ENCODE peak calls at places on chromosome 10, in five cellular contexts. K is K562, U is HCT116, G is GM12878, N is HepG2. P is an unnamed sample.

GRCh38 chr10:117568226-117568625 is 25.7 kb downstream of the EMX2 start:
- DNase-seq in K (no peak), U (no peak), G (no peak), N (no peak), P (no peak)

GRCh38 chr10:43135656-43136055 is 2.6 kb upstream of the CSGALNACT2 start:
- DNase-seq in K (no peak), U (no peak), G (no peak), N (no peak), P (no peak)

GRCh38 chr10:58570979-58571378 is 58.3 kb downstream of the BICC1 start:
- DNase-seq in K (no peak), U (no peak), G (no peak), N (no peak), P (no peak)

GRCh38 chr10:35631404-35631803 is 10.7 kb downstream of the FZD8 start:
- DNase-seq in K (no peak), U (no peak), G (no peak), N (no peak), P (no peak)

GRCh38 chr10:52316005-52316404 is 1.9 kb downstream of the DKK1 start:
- DNase-seq in K (no peak), U (no peak), G (no peak), N (no peak), P (peak; percentile 20)

GRCh38 chr10:118007773-118008172 is 39.0 kb downstream of the RAB11FIP2 start:
- DNase-seq in K (peak; percentile 7), U (no peak), G (no peak), N (no peak), P (no peak)

GRCh38 chr10:49268185-49268584 is 30.8 kb upstream of the C10orf71 start:
- DNase-seq in K (peak; percentile 31), U (no peak), G (no peak), N (no peak), P (no peak)

GRCh38 chr10:132398566-132398991 is 1.6 kb downstream of the PWWP2B start:
- DNase-seq in K (no peak), U (no peak), G (no peak), N (no peak), P (no peak)

GRCh38 chr10:121553455-121553854 is 44.8 kb downstream of the FGFR2 start:
- DNase-seq in K (no peak), U (no peak), G (no peak), N (peak; percentile 28), P (no peak)

GRCh38 chr10:42960491-42961155 is 116.2 kb upstream of the RET start:
- DNase-seq in K (no peak), U (peak; percentile 40), G (no peak), N (no peak), P (no peak)

GRCh38 chr10:7409045-7409731 is 1.6 kb downstream of the SFMBT2 start:
- DNase-seq in K (peak; percentile 71), U (no peak), G (peak; percentile 51), N (no peak), P (peak; percentile 61)

GRCh38 chr10:44961931-44962750 is 2.5 kb downstream of the RASSF4 start:
- DNase-seq in K (no peak), U (no peak), G (no peak), N (no peak), P (no peak)

GRCh38 chr10:105585753-105586152 is 944.7 kb downstream of the SORCS3 start:
- DNase-seq in K (no peak), U (no peak), G (no peak), N (peak; percentile 29), P (no peak)

GRCh38 chr10:31745612-31746376 is 182.8 kb downstream of the ARHGAP12 start:
- DNase-seq in K (no peak), U (peak; percentile 48), G (no peak), N (peak; percentile 10), P (peak; percentile 50)

GRCh38 chr10:96832721-96833219 is 672 bp downstream of the LCOR start:
- DNase-seq in K (peak; percentile 83), U (peak; percentile 28), G (no peak), N (peak; percentile 58), P (peak; percentile 78)

GRCh38 chr10:58384536-58384998 is 643 bp upstream of the TFAM start:
- DNase-seq in K (no peak), U (no peak), G (no peak), N (no peak), P (peak; percentile 8)

GRCh38 chr10:49057481-49057880 is 57.8 kb downstream of the VSTM4 start:
- DNase-seq in K (no peak), U (no peak), G (no peak), N (no peak), P (no peak)

GRCh38 chr10:22986771-22987542 is 59.1 kb downstream of the ARMC3 start:
- DNase-seq in K (no peak), U (peak; percentile 21), G (peak; percentile 24), N (peak; percentile 6), P (no peak)

GRCh38 chr10:38094923-38095574 is 912 bp downstream of the ZNF37A start:
- DNase-seq in K (no peak), U (no peak), G (no peak), N (no peak), P (peak; percentile 5)

GRCh38 chr10:79018591-79019011 is 50.2 kb upstream of the ZMIZ1 start:
- DNase-seq in K (no peak), U (no peak), G (no peak), N (no peak), P (no peak)

GRCh38 chr10:125878957-125879835 is 1.9 kb downstream of the DHX32 start:
- DNase-seq in K (no peak), U (peak; percentile 93), G (no peak), N (peak; percentile 87), P (peak; percentile 75)

GRCh38 chr10:52951819-52952218 is 179.2 kb upstream of the MBL2 start:
- DNase-seq in K (peak; percentile 19), U (no peak), G (no peak), N (peak; percentile 59), P (no peak)

DNA sequence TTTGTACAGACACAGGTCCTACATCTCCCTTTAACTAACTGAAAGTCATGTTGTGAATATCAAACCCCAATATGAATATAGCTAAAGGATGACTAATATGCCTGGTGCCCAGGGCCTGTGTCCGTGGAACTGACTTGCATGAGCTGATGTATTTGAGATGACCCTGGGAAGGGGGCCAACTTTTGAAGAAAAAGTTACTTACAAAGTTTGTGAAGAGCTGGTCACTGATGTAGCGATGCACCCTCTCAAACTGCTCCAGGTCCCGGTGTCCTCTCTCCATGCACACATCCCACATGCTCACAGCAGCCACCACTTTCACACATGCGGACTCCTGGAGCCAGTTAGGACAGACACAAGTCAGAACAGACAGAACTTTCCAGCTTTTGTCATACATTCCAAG is 106.2 kb downstream of the ABCC2 start:
- DNase-seq in K (no peak), U (no peak), G (no peak), N (no peak), P (no peak)
- TF ChIP-seq REST in K (no peak), U (no peak), G (no peak), N (no peak), P (no peak)

GRCh38 chr10:126905776-126906703 is 812 bp downstream of the DOCK1 start:
- DNase-seq in K (no peak), U (no peak), G (no peak), N (peak; percentile 41), P (peak; percentile 30)
- TF ChIP-seq CEBPB in K (no peak), U (no peak), G (no peak), N (no peak), P (no peak)

DNA sequence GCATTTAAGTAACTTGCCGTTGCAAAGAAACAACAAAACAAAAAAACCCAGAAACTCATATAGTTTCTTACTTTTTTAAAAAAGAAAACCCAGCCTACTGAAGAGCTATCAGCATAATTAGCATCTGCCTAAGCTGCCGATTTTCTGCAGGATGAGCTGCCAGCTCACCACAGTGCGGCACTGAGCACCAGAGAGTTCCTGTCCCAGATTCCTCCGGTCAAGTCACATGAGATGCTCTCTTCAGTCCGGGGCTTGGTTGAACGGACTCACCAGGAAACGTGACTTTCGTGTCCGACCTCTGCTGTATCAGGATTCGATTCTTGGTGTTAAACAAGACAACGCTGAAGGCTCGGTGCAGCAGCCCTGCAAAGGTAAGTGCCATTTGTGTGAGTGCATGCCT is 3.2 kb downstream of the IDI2 start:
- DNase-seq in K (no peak), U (no peak), G (no peak), N (no peak), P (no peak)
- TF ChIP-seq REST in K (no peak), U (no peak), G (no peak), N (no peak), P (no peak)

GRCh38 chr10:110209399-110209925 is 2.1 kb downstream of the MXI1 start:
- DNase-seq in K (peak; percentile 59), U (peak; percentile 59), G (no peak), N (no peak), P (peak; percentile 52)
- TF ChIP-seq CEBPB in K (peak; percentile 7), U (no peak), G (no peak), N (no peak), P (no peak)

DNA sequence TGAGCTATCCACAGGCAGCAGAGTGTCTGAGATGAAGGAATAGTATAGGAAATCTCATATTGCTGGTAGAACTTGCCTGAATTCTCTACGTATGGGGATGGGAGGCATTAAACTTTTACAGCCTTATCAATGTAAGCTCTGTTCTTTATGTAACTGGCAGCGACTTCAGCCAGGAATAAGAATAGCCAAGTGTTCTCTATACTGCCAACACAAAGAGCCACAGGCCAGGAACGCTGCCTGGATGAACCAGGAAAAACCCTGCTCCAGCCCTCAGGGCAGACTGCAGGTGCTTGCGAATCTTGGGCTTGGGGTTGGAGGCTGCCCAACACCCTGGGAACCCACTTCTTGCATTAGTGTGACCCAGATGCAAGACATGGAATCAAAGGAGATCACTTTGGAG is 6.1 kb upstream of the OLAH start:
- DNase-seq in K (no peak), U (no peak), G (no peak), N (no peak), P (no peak)
- TF ChIP-seq REST in K (no peak), U (no peak), G (no peak), N (no peak), P (no peak)

GRCh38 chr10:17923728-17924127 is 28.0 kb upstream of the SLC39A12 start:
- DNase-seq in K (no peak), U (no peak), G (no peak), N (no peak), P (peak; percentile 14)
- TF ChIP-seq CEBPB in K (no peak), U (no peak), G (no peak), N (no peak), P (no peak)

GRCh38 chr10:130141038-130141437 is 4.8 kb downstream of the GLRX3 start:
- DNase-seq in K (no peak), U (no peak), G (no peak), N (no peak), P (no peak)

GRCh38 chr10:130141460-130141859 is 5.3 kb downstream of the GLRX3 start:
- DNase-seq in K (peak; percentile 54), U (no peak), G (no peak), N (peak; percentile 20), P (no peak)

GRCh38 chr10:130141878-130142277 is 5.7 kb downstream of the GLRX3 start:
- DNase-seq in K (no peak), U (no peak), G (no peak), N (no peak), P (no peak)

GRCh38 chr10:130140425-130140824 is 4.2 kb downstream of the GLRX3 start:
- DNase-seq in K (no peak), U (no peak), G (no peak), N (no peak), P (no peak)

DNA sequence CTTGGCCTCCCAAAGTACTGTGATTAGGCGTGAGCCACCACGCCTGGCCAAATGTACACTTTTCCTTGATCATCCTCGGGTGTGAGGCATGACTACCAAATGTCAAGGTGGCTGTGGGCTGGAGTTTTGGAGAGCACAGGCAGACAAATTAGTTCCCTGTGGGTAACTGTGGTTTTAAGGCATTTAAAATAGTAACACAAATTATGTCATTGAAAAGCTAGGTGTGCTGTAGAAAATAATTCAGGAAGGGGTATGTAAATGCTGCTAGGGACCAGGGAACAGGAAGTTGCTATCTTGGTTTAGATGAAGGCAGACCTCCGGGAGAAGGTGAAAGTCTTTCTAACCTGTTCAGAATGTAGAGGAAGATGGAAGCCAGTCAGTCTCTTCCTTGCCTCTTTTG is 9.9 kb downstream of the GLRX3 start:
- DNase-seq in K (no peak), U (no peak), G (no peak), N (no peak), P (no peak)
- TF ChIP-seq REST in K (no peak), U (no peak), G (no peak), N (no peak), P (no peak)

P was measured in A549.